ENCODE peak calls at places on chromosome 9, in six cellular contexts. W, U, M, S, C and F are unnamed samples.

GRCh38 chr9:94933429-94933828 is 206.9 kb downstream of the AOPEP start:
- DNase-seq in W (no peak), U (no peak), M (no peak), S (no peak), C (no peak), F (no peak)

GRCh38 chr9:121943463-121943862 is 149.6 kb downstream of the TTLL11 start:
- DNase-seq in W (no peak), U (no peak), M (no peak), S (no peak), C (no peak), F (no peak)

GRCh38 chr9:75906531-75906930 is 16.1 kb downstream of the PCSK5 start:
- DNase-seq in W (no peak), U (no peak), M (no peak), S (no peak), C (no peak), F (no peak)

GRCh38 chr9:6216002-6216401 is 395 bp downstream of the IL33 start:
- DNase-seq in W (no peak), U (no peak), M (no peak), S (no peak), C (no peak), F (no peak)

GRCh38 chr9:18829066-18829465 is 203.9 kb downstream of the SAXO1 start:
- DNase-seq in W (no peak), U (no peak), M (no peak), S (no peak), C (no peak), F (no peak)

GRCh38 chr9:98472216-98472615 is 216.8 kb upstream of the TBC1D2 start:
- DNase-seq in W (no peak), U (no peak), M (no peak), S (no peak), C (no peak), F (no peak)

GRCh38 chr9:116984111-116984510 is 297.0 kb downstream of the TRIM32 start:
- DNase-seq in W (no peak), U (no peak), M (no peak), S (no peak), C (no peak), F (no peak)

GRCh38 chr9:101601904-101602765 is 7.4 kb upstream of the PPP3R2 start:
- DNase-seq in W (no peak), U (no peak), M (no peak), S (no peak), C (no peak), F (no peak)

GRCh38 chr9:20321683-20322082 is 300.6 kb downstream of the MLLT3 start:
- DNase-seq in W (no peak), U (no peak), M (no peak), S (no peak), C (no peak), F (no peak)

GRCh38 chr9:130715270-130716077 is 21.9 kb downstream of the EXOSC2 start:
- DNase-seq in W (no peak), U (no peak), M (no peak), S (no peak), C (no peak), F (no peak)

GRCh38 chr9:16718952-16719351 is 151.5 kb downstream of the BNC2 start:
- DNase-seq in W (no peak), U (no peak), M (no peak), S (no peak), C (no peak), F (no peak)

GRCh38 chr9:20728493-20729220 is 44.6 kb downstream of the FOCAD start:
- DNase-seq in W (no peak), U (no peak), M (no peak), S (no peak), C (no peak), F (no peak)

GRCh38 chr9:134366223-134367031 is 40.2 kb downstream of the RXRA start:
- DNase-seq in W (peak), U (no peak), M (peak), S (no peak), C (peak), F (no peak)

GRCh38 chr9:20732118-20732517 is 48.1 kb downstream of the FOCAD start:
- DNase-seq in W (no peak), U (no peak), M (no peak), S (no peak), C (no peak), F (no peak)

GRCh38 chr9:135343136-135343535 is 136.4 kb upstream of the PPP1R26 start:
- DNase-seq in W (peak), U (no peak), M (no peak), S (no peak), C (no peak), F (no peak)

GRCh38 chr9:95003694-95004451 is 277.4 kb downstream of the AOPEP start:
- DNase-seq in W (peak), U (no peak), M (peak), S (no peak), C (peak), F (peak)

GRCh38 chr9:19408316-19408692 is 505 bp upstream of the ACER2 start:
- DNase-seq in W (peak), U (no peak), M (no peak), S (no peak), C (no peak), F (no peak)

GRCh38 chr9:133655701-133656100 is 19.5 kb downstream of the DBH start:
- DNase-seq in W (no peak), U (no peak), M (no peak), S (no peak), C (no peak), F (no peak)

GRCh38 chr9:122248448-122248865 is 16.2 kb downstream of the RBM18 start:
- DNase-seq in W (no peak), U (no peak), M (no peak), S (no peak), C (no peak), F (no peak)

GRCh38 chr9:121282309-121283071 is 14.5 kb downstream of the GSN start:
- DNase-seq in W (peak), U (no peak), M (peak), S (no peak), C (peak), F (no peak)

GRCh38 chr9:33450747-33451146 is 3.4 kb upstream of the AQP3 start:
- DNase-seq in W (no peak), U (no peak), M (no peak), S (no peak), C (no peak), F (no peak)

GRCh38 chr9:92140074-92140753 is 25.0 kb upstream of the SPTLC1 start:
- DNase-seq in W (peak), U (peak), M (peak), S (no peak), C (peak), F (peak)

GRCh38 chr9:117720555-117720954 is 16.4 kb downstream of the TLR4 start:
- DNase-seq in W (peak), U (no peak), M (no peak), S (no peak), C (no peak), F (no peak)

GRCh38 chr9:97518909-97519307 is 17.4 kb downstream of the TMOD1 start:
- DNase-seq in W (no peak), U (no peak), M (peak), S (no peak), C (peak), F (no peak)

GRCh38 chr9:84271004-84271886 is 69.3 kb downstream of the SLC28A3 start:
- DNase-seq in W (no peak), U (no peak), M (peak), S (no peak), C (peak), F (no peak)

GRCh38 chr9:134980516-134980915 is 62.8 kb upstream of the FCN1 start:
- DNase-seq in W (no peak), U (no peak), M (peak), S (no peak), C (no peak), F (no peak)

GRCh38 chr9:2622361-2623045 is 916 bp downstream of the VLDLR start:
- DNase-seq in W (peak), U (no peak), M (peak), S (no peak), C (peak), F (peak)

GRCh38 chr9:125942111-125942510 is 194.9 kb downstream of the PBX3 start:
- DNase-seq in W (no peak), U (no peak), M (no peak), S (no peak), C (no peak), F (no peak)

GRCh38 chr9:115132648-115133047 is 14.7 kb upstream of the TNC start:
- DNase-seq in W (peak), U (no peak), M (no peak), S (no peak), C (no peak), F (no peak)

GRCh38 chr9:132372177-132373095 is 17.6 kb upstream of the SETX start:
- DNase-seq in W (no peak), U (no peak), M (no peak), S (no peak), C (peak), F (no peak)

GRCh38 chr9:127698985-127699670 is 7.7 kb upstream of the CFAP157 start:
- DNase-seq in W (peak), U (peak), M (peak), S (peak), C (peak), F (peak)
- TF ChIP-seq POLR2A in W (no peak), U (no peak), M (peak), S (peak), C (no peak), F (no peak)

DNA sequence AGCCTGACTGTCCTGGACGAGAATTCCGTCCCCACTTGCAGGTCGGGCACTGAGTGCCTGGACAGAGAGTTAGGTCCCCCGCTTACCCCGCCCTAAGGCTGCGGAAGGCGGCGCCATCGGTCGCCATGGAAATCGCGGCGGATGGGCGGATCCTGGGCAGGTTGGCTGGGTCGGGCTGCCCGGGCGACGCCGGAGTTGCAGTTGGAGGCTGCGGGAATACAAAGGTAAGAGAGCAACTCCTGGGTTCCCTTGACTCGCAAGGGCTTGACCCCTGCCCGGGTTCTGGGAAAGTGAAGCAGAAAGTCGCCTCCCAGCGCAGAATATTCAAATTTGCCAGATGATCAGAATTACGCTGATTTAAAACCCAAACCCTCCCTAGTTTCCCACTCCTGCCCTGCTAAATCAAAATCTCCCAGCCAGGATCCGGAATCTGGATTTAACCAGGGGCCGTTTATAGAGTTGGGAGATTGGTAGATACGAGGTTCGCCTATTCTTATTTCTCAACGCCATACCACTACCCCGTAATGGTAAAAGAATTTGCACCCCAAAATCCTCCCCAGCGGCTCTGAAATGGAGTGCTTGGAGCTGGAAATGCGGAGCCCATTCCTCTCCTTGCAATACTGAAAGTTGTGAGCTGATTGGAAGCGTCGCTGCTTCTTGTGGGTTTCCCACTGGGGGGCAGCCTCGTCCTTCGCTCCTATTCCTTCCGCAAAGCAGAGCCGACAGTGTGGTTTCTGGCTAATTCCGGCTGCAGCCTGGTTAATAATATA is 156.4 kb upstream of the RASEF start:
- DNase-seq in W (peak), U (peak), M (peak), S (no peak), C (peak), F (no peak)
- TF ChIP-seq POLR2A in W (no peak), U (no peak), M (no peak), S (no peak), C (no peak), F (no peak)

GRCh38 chr9:136690104-136690840 is 3.0 kb upstream of the AGPAT2 start:
- DNase-seq in W (peak), U (no peak), M (no peak), S (no peak), C (no peak), F (no peak)
- TF ChIP-seq POLR2A in W (no peak), U (no peak), M (no peak), S (no peak), C (no peak), F (no peak)

GRCh38 chr9:110254500-110254899 is 1.8 kb downstream of the TXN start:
- DNase-seq in W (no peak), U (no peak), M (no peak), S (no peak), C (no peak), F (no peak)

GRCh38 chr9:110256142-110256391 is 240 bp downstream of the TXN start:
- DNase-seq in W (no peak), U (no peak), M (no peak), S (no peak), C (no peak), F (no peak)

GRCh38 chr9:110256392-110257096 is at the start of gene TXN:
- DNase-seq in W (peak), U (peak), M (peak), S (peak), C (peak), F (peak)

GRCh38 chr9:110255064-110255416 is 1.3 kb downstream of the TXN start:
- DNase-seq in W (no peak), U (no peak), M (no peak), S (no peak), C (no peak), F (no peak)

GRCh38 chr9:110255417-110256141 is 728 bp downstream of the TXN start:
- DNase-seq in W (peak), U (no peak), M (peak), S (no peak), C (peak), F (peak)
- TF ChIP-seq POLR2A in W (no peak), U (no peak), M (no peak), S (peak), C (no peak), F (no peak)

DNA sequence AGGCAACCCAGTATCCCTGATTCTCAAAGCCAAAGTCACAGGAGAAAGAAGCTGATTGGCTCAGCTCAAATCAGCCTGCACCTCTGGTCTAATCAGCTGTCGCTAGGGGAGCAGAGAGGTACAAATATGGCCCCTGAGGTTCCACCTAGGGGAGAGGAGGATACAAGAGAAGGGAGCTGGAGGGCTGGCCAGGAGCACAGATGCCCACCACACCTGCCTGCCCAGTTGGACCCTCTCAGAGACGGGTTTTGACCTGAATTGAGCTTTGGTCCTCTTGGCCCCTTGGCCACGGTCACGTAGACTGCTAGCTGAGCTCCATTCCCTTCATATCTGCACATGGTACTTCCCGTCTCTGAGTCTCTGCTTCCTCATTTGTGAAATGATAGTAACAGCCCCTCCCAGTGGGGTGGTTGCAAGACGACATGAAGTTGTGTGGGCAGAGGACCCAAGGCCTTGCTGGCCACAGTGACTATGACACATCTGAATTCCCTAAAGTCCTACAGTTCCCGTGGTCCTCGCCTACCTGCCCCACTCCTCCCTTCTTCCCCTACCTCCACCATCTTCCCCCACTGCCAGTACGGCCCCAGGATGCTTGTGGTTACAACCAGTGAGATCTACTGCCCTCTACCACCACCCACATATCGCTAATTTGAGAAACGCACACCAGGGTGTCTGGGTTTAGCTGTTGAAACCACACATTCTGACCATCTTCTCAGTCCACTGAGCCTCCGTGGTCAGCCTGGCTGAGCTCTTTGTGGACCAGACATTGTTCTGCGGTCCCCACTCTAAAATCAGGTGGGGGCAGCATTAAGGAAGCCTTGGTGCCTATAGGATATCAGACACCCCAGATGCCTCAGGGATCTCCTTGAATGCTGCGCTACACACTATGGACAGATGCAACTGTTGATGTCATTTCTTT is 60.3 kb upstream of the NEK6 start:
- DNase-seq in W (no peak), U (no peak), M (no peak), S (peak), C (peak), F (no peak)
- TF ChIP-seq POLR2A in W (no peak), U (no peak), M (no peak), S (peak), C (no peak), F (peak)

GRCh38 chr9:136686534-136686793 is 793 bp downstream of the AGPAT2 start:
- DNase-seq in W (no peak), U (no peak), M (no peak), S (no peak), C (no peak), F (no peak)

GRCh38 chr9:136685792-136686533 is 1.3 kb downstream of the AGPAT2 start:
- DNase-seq in W (peak), U (no peak), M (no peak), S (no peak), C (no peak), F (no peak)

GRCh38 chr9:136687721-136688223 is 515 bp upstream of the AGPAT2 start:
- DNase-seq in W (peak), U (no peak), M (no peak), S (no peak), C (peak), F (no peak)

GRCh38 chr9:136688274-136689107 is 1.2 kb upstream of the AGPAT2 start:
- DNase-seq in W (peak), U (no peak), M (no peak), S (no peak), C (no peak), F (no peak)

DNA sequence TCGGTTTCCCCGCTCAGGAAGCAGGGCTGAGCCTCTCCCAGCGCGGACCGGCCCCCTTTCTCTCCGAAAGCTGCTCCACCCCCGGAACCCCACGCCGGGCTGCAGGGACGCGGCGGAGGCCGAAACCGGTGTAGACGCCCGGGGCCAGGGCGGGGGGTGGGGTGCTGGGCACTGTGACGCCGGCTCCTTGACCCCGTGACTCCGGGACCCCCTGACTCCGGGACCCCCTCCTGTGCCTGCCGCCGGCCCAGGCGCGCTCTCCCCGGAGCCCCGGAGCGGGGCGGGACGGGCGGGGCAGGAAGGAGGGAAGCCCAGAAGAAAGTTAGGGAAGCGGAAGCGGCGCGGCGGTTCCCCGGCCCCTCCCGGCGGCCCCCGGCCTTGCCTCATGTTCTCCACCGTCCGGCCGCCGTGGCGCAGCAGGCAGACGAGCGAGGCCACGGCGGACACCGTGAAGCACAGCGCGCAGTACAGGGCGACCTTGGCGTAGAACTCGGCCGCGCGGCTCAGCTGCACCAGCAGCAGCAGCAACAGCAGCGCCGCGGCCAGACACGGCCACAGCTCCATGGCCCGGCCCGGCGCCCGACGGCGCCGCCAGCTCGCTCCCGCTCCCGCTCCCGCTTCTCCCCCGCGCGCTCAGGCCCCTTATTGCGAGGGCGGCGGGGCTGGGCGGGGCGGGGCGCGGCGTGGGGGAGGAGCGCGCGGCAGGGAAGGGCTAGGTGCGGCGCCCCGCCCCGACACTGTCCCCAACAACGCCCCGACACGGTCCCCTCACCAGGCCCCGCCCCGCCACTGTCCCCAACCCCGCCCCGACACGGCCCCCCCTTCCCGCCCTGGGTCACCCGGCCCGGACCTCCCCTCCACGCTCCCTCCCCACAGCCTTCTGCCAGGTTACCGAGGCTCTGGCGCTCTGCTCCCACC is at the start of gene AGPAT2:
- DNase-seq in W (peak), U (no peak), M (peak), S (no peak), C (peak), F (peak)
- TF ChIP-seq POLR2A in W (no peak), U (no peak), M (no peak), S (peak), C (no peak), F (no peak)

GRCh38 chr9:14322211-14323082 is 8.5 kb upstream of the NFIB start:
- DNase-seq in W (peak), U (no peak), M (peak), S (no peak), C (peak), F (peak)
- TF ChIP-seq POLR2A in W (no peak), U (no peak), M (peak), S (peak), C (no peak), F (no peak)

DNA sequence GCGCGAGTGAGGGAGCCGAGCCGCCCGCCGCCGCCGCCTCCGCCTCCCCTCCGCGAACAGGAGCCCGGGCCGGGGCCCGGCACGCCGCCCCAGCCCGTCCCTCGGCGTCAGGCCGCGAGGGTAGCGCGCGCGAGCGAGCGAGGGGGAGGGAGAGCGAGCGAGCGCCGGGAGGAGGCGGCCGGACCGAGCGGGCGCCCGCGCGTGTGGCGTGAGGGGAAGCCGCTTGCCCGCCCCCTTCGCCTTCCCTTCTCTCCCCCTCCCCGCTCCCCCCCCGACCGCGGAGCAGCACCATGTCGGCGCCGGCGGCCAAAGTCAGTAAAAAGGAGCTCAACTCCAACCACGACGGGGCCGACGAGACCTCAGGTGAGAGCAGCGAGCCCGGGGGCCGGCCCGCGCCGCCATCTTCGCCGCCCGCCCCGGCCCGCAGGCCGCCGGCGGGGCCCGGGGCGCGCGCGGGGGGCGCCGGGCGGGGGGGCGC is 310 bp downstream of the SET start:
- DNase-seq in W (peak), U (no peak), M (no peak), S (no peak), C (peak), F (no peak)
- TF ChIP-seq POLR2A in W (no peak), U (no peak), M (no peak), S (no peak), C (no peak), F (no peak)